ENCODE peak calls at places on chromosomes 12 and 14, in ten cellular contexts. One of them, this sample, is unnamed.

GRCh38 chr12:51238037-51238509 is 553 bp upstream of the DAZAP2 start:
- DNase-seq in WERI-Rb-1: no peak
- DNase-seq in GM12878: no peak
- DNase-seq in psoas muscle: no peak
- DNase-seq in IMR-90: no peak
- DNase-seq in GM12865: peak
- DNase-seq in heart left ventricle: no peak
- DNase-seq in GM12864: peak
- DNase-seq in astrocyte of the spinal cord: no peak
- DNase-seq in CD8-positive, alpha-beta T cell: no peak
- DNase-seq in this sample: no peak

GRCh38 chr12:52223411-52224039 is 9.5 kb upstream of the KRT7 start:
- DNase-seq in WERI-Rb-1: no peak
- DNase-seq in GM12878: no peak
- DNase-seq in psoas muscle: no peak
- DNase-seq in IMR-90: peak
- DNase-seq in GM12865: no peak
- DNase-seq in heart left ventricle: no peak
- DNase-seq in GM12864: no peak
- DNase-seq in astrocyte of the spinal cord: no peak
- DNase-seq in CD8-positive, alpha-beta T cell: no peak
- DNase-seq in this sample: no peak

GRCh38 chr12:114697741-114698565 is 14.0 kb upstream of the TBX3 start:
- DNase-seq in WERI-Rb-1: no peak
- DNase-seq in GM12878: no peak
- DNase-seq in psoas muscle: no peak
- DNase-seq in IMR-90: no peak
- DNase-seq in GM12865: no peak
- DNase-seq in heart left ventricle: no peak
- DNase-seq in GM12864: no peak
- DNase-seq in astrocyte of the spinal cord: no peak
- DNase-seq in CD8-positive, alpha-beta T cell: no peak
- DNase-seq in this sample: no peak

GRCh38 chr14:105748204-105748578 is 221.8 kb downstream of the TMEM121 start:
- DNase-seq in WERI-Rb-1: no peak
- DNase-seq in GM12878: no peak
- DNase-seq in psoas muscle: peak
- DNase-seq in IMR-90: no peak
- DNase-seq in GM12865: no peak
- DNase-seq in heart left ventricle: peak
- DNase-seq in GM12864: no peak
- DNase-seq in astrocyte of the spinal cord: no peak
- DNase-seq in CD8-positive, alpha-beta T cell: no peak
- DNase-seq in this sample: no peak

GRCh38 chr12:21438643-21439042 is 1.2 kb downstream of the PYROXD1 start:
- DNase-seq in WERI-Rb-1: no peak
- DNase-seq in GM12878: no peak
- DNase-seq in psoas muscle: no peak
- DNase-seq in IMR-90: peak
- DNase-seq in GM12865: no peak
- DNase-seq in heart left ventricle: no peak
- DNase-seq in GM12864: no peak
- DNase-seq in astrocyte of the spinal cord: no peak
- DNase-seq in CD8-positive, alpha-beta T cell: no peak
- DNase-seq in this sample: no peak

GRCh38 chr12:55470088-55470830 is at the start of gene OR6C70:
- DNase-seq in WERI-Rb-1: no peak
- DNase-seq in GM12878: no peak
- DNase-seq in psoas muscle: no peak
- DNase-seq in IMR-90: no peak
- DNase-seq in GM12865: no peak
- DNase-seq in heart left ventricle: no peak
- DNase-seq in GM12864: no peak
- DNase-seq in astrocyte of the spinal cord: no peak
- DNase-seq in CD8-positive, alpha-beta T cell: no peak
- DNase-seq in this sample: no peak

GRCh38 chr14:92726135-92726932 is 22.1 kb downstream of the LGMN start:
- DNase-seq in WERI-Rb-1: no peak
- DNase-seq in GM12878: no peak
- DNase-seq in psoas muscle: peak
- DNase-seq in IMR-90: peak
- DNase-seq in GM12865: no peak
- DNase-seq in heart left ventricle: peak
- DNase-seq in GM12864: no peak
- DNase-seq in astrocyte of the spinal cord: peak
- DNase-seq in CD8-positive, alpha-beta T cell: no peak
- DNase-seq in this sample: no peak

GRCh38 chr14:105411017-105411941 is 8.3 kb upstream of the MTA1 start:
- DNase-seq in WERI-Rb-1: peak
- DNase-seq in GM12878: no peak
- DNase-seq in psoas muscle: peak
- DNase-seq in IMR-90: peak
- DNase-seq in GM12865: no peak
- DNase-seq in heart left ventricle: no peak
- DNase-seq in GM12864: no peak
- DNase-seq in astrocyte of the spinal cord: peak
- DNase-seq in CD8-positive, alpha-beta T cell: no peak
- DNase-seq in this sample: no peak

GRCh38 chr12:92003701-92004100 is 141.9 kb downstream of the BTG1 start:
- DNase-seq in WERI-Rb-1: no peak
- DNase-seq in GM12878: no peak
- DNase-seq in psoas muscle: no peak
- DNase-seq in IMR-90: no peak
- DNase-seq in GM12865: no peak
- DNase-seq in heart left ventricle: no peak
- DNase-seq in GM12864: no peak
- DNase-seq in astrocyte of the spinal cord: no peak
- DNase-seq in CD8-positive, alpha-beta T cell: no peak
- DNase-seq in this sample: no peak
- H3K4me3 ChIP-seq in WERI-Rb-1: no peak
- H3K4me3 ChIP-seq in GM12878: no peak
- H3K4me3 ChIP-seq in psoas muscle: no peak
- H3K4me3 ChIP-seq in IMR-90: no peak
- H3K4me3 ChIP-seq in GM12865: no peak
- H3K4me3 ChIP-seq in heart left ventricle: no peak
- H3K4me3 ChIP-seq in GM12864: no peak
- H3K4me3 ChIP-seq in astrocyte of the spinal cord: no peak
- H3K4me3 ChIP-seq in CD8-positive, alpha-beta T cell: no peak
- H3K4me3 ChIP-seq in this sample: no peak

GRCh38 chr12:15982471-15982870 is 71.3 kb downstream of the DERA start:
- DNase-seq in WERI-Rb-1: no peak
- DNase-seq in GM12878: no peak
- DNase-seq in psoas muscle: no peak
- DNase-seq in IMR-90: peak
- DNase-seq in GM12865: no peak
- DNase-seq in heart left ventricle: no peak
- DNase-seq in GM12864: no peak
- DNase-seq in astrocyte of the spinal cord: peak
- DNase-seq in CD8-positive, alpha-beta T cell: no peak
- DNase-seq in this sample: no peak

GRCh38 chr12:15977999-15978398 is 66.9 kb downstream of the DERA start:
- DNase-seq in WERI-Rb-1: no peak
- DNase-seq in GM12878: no peak
- DNase-seq in psoas muscle: no peak
- DNase-seq in IMR-90: no peak
- DNase-seq in GM12865: peak
- DNase-seq in heart left ventricle: no peak
- DNase-seq in GM12864: no peak
- DNase-seq in astrocyte of the spinal cord: no peak
- DNase-seq in CD8-positive, alpha-beta T cell: no peak
- DNase-seq in this sample: no peak

GRCh38 chr12:15982071-15982470 is 70.9 kb downstream of the DERA start:
- DNase-seq in WERI-Rb-1: no peak
- DNase-seq in GM12878: no peak
- DNase-seq in psoas muscle: no peak
- DNase-seq in IMR-90: peak
- DNase-seq in GM12865: no peak
- DNase-seq in heart left ventricle: no peak
- DNase-seq in GM12864: no peak
- DNase-seq in astrocyte of the spinal cord: no peak
- DNase-seq in CD8-positive, alpha-beta T cell: no peak
- DNase-seq in this sample: no peak

GRCh38 chr12:15978431-15978950 is 67.4 kb downstream of the DERA start:
- DNase-seq in WERI-Rb-1: no peak
- DNase-seq in GM12878: no peak
- DNase-seq in psoas muscle: no peak
- DNase-seq in IMR-90: peak
- DNase-seq in GM12865: no peak
- DNase-seq in heart left ventricle: no peak
- DNase-seq in GM12864: no peak
- DNase-seq in astrocyte of the spinal cord: peak
- DNase-seq in CD8-positive, alpha-beta T cell: no peak
- DNase-seq in this sample: no peak

DNA sequence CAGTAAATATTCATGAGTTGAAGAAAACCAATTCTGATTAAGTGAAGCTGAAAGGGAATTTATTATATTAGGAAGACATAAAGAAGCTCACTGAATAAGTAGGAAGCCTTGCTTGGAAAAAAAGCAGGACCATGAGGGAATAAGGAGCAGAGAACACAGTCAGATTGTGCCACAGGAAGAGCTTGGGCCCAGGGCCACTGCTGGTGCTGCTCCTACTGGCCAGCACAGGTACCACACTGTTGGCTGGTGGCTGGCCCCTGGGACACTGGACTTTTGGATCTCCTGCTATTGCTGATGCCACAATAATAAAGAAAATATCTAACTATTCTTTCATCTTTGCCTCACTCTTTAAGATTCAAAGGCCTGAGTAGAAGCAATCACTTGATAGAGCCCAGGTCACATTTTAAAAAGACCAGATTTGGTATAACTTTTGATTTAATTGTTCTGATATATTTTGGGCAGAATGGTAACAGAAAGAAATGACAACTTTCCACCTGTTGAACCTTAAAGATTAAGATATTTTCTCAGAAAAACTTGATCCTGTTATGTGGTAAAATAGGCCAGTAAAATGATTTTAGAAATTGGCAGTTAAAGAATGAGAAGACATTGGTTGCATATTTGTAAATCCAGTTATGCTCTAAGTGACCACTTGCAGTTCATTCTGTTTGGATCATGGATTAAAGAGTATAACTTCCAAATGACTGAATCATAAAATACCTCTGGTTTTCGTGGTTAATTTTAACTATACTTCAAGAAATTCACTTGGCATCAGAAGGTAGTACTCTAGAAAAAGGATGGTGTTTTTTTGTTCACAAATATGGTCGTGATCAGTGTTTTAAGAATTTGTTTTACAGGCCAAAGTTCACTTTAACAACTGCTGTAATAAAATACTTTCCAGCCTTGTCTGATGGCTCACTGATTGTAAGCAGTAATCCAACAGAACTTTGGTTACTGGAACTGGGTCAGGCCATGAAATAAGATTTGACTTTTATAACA is 68.3 kb downstream of the DERA start:
- DNase-seq in WERI-Rb-1: peak
- DNase-seq in GM12878: no peak
- DNase-seq in psoas muscle: no peak
- DNase-seq in IMR-90: peak
- DNase-seq in GM12865: peak
- DNase-seq in heart left ventricle: no peak
- DNase-seq in GM12864: no peak
- DNase-seq in astrocyte of the spinal cord: peak
- DNase-seq in CD8-positive, alpha-beta T cell: no peak
- DNase-seq in this sample: no peak
- TF ChIP-seq CTCF in WERI-Rb-1: peak
- TF ChIP-seq CTCF in GM12878: peak
- TF ChIP-seq CTCF in psoas muscle: peak
- TF ChIP-seq CTCF in IMR-90: peak
- TF ChIP-seq CTCF in GM12865: peak
- TF ChIP-seq CTCF in heart left ventricle: peak
- TF ChIP-seq CTCF in GM12864: peak
- TF ChIP-seq CTCF in astrocyte of the spinal cord: peak
- TF ChIP-seq CTCF in CD8-positive, alpha-beta T cell: peak
- TF ChIP-seq CTCF in this sample: peak

DNA sequence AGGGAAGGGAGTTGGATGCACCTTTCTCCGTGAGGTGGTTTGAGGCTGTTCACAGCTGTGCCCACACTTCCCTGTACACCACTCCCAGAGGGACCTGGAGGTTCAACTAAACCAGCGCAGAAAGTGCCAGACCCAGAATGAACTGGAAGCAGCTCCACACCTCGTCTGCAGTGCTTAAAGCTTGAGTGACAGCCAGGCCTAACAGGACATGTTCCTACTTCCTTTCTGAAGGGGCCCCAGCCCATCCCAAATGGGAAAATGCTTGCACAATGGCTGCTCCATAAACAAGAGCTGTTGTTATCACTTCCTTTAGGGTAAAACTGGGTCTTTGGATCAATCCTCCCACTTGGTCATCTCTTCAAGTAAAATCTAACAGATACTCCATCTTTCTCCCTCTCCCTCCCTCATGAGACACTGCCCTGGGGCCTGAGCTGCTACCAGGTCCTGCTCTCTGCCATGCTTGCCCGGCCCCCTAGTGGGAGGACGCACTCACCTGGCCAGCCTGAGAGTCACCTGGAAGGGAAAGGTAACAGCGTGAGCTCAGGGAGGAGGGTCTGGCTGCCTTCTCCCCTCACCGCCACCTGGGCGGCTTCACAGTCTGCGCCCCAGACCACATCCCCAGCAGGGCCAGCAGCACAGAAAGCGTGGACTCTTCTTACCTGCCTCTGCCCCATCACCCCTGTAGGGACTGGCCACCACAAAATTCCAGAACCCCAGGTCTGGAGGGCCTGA is 33.5 kb downstream of the ISCA2 start:
- DNase-seq in WERI-Rb-1: no peak
- DNase-seq in GM12878: no peak
- DNase-seq in psoas muscle: no peak
- DNase-seq in IMR-90: no peak
- DNase-seq in GM12865: no peak
- DNase-seq in heart left ventricle: no peak
- DNase-seq in GM12864: no peak
- DNase-seq in astrocyte of the spinal cord: no peak
- DNase-seq in CD8-positive, alpha-beta T cell: no peak
- DNase-seq in this sample: no peak
- H3K4me3 ChIP-seq in WERI-Rb-1: no peak
- H3K4me3 ChIP-seq in GM12878: no peak
- H3K4me3 ChIP-seq in psoas muscle: no peak
- H3K4me3 ChIP-seq in IMR-90: no peak
- H3K4me3 ChIP-seq in GM12865: no peak
- H3K4me3 ChIP-seq in heart left ventricle: no peak
- H3K4me3 ChIP-seq in GM12864: no peak
- H3K4me3 ChIP-seq in astrocyte of the spinal cord: no peak
- H3K4me3 ChIP-seq in CD8-positive, alpha-beta T cell: no peak
- H3K4me3 ChIP-seq in this sample: no peak

DNA sequence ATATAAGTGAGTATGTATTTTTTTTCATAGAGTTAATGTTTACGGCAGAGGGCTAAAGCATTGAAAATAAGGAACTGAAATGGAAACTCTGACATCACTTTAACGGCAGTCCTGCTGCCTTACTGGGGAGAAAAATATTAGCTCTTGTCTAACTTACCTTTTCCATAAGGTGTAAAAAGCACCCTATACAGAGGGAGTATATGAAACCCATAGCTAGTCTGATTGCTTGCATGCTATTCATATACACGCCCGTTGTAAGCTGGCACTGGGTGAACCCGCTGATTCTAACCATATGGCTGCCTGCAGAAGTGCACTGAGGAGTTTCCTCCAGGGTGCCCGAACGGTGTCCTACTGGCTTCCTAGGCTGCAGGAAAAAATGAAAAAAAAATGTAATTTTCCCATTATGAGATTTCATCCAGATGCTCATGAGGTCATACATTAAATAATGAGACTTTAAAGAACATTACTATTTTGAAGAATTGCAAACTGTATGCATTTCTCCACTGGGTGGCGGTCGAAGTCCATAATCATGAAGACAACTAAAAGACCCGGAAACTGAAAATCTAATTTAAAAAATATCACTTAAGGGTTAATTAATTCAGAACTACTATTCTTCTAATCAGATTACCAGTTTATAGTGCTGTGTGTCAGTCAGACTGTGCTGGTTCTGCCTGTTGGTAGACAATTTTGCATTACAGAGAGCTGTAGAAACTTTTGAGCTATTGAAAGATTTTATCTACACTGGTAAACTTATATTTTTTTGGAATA is 144.7 kb downstream of the ALX1 start:
- DNase-seq in WERI-Rb-1: no peak
- DNase-seq in GM12878: peak
- DNase-seq in psoas muscle: no peak
- DNase-seq in IMR-90: peak
- DNase-seq in GM12865: peak
- DNase-seq in heart left ventricle: no peak
- DNase-seq in GM12864: peak
- DNase-seq in astrocyte of the spinal cord: peak
- DNase-seq in CD8-positive, alpha-beta T cell: no peak
- DNase-seq in this sample: peak
- TF ChIP-seq CTCF in WERI-Rb-1: no peak
- TF ChIP-seq CTCF in GM12878: peak
- TF ChIP-seq CTCF in psoas muscle: no peak
- TF ChIP-seq CTCF in IMR-90: peak
- TF ChIP-seq CTCF in GM12865: peak
- TF ChIP-seq CTCF in heart left ventricle: peak
- TF ChIP-seq CTCF in GM12864: peak
- TF ChIP-seq CTCF in astrocyte of the spinal cord: no peak
- TF ChIP-seq CTCF in CD8-positive, alpha-beta T cell: no peak
- TF ChIP-seq CTCF in this sample: peak

This sample was measured in GM06990.